ENCODE peak calls at places on chromosomes 4 and X, in seven cellular contexts. I is iris pigment epithelial cell; B is NCI-H1092; L is stimulated activated naive CD8-positive, alpha-beta T cell treated with anti-CD3 and anti-CD28 coated beads, Interleukin-15, Interleukin-2, amounts not matched to agents 100 U/mL and 50 U/mL, for 24 hours; G is stimulated activated CD4-positive, alpha-beta T cell treated with anti-CD3 and anti-CD28 coated beads, Interleukin-4, amount 100 ng/mL, for 4 hours; Q is ELF-1; X is NAMALWA. T is an unnamed sample.

GRCh38 chr4:1027916-1028240 is 16.5 kb downstream of the FGFRL1 start:
- DNase-seq in B (no peak), L (no peak), I (no peak), Q (no peak), X (no peak), G (no peak), T (no peak)

GRCh38 chr4:81460115-81460836 is 11.4 kb downstream of the RASGEF1B start:
- DNase-seq in X (no peak), Q (peak; percentile 15), L (no peak), B (no peak), I (no peak), G (no peak), T (no peak)

GRCh38 chr4:158208931-158209640 is 1.2 kb upstream of the TMEM144 start:
- DNase-seq in B (no peak), L (no peak), I (peak; percentile 5), G (no peak), Q (peak; percentile 2), X (peak; percentile 34), T (no peak)

GRCh38 chr4:53012738-53013137 is 150.6 kb downstream of the RASL11B start:
- DNase-seq in L (no peak), B (no peak), Q (no peak), G (no peak), I (no peak), X (no peak), T (no peak)

GRCh38 chr4:101724093-101724492 is 66.4 kb upstream of the BANK1 start:
- DNase-seq in G (no peak), I (no peak), Q (no peak), X (no peak), B (no peak), L (no peak), T (no peak)

GRCh38 chr4:972651-973424 is 531 bp downstream of the DGKQ start:
- DNase-seq in X (peak; percentile 47), I (peak; percentile 15), Q (no peak), B (no peak), L (peak; percentile 58), G (peak; percentile 61), T (no peak)

GRCh38 chr4:175539498-175539897 is 272.6 kb downstream of the GPM6A start:
- DNase-seq in X (no peak), B (no peak), L (no peak), Q (no peak), I (no peak), G (no peak), T (no peak)

GRCh38 chr4:37892641-37893040 is 1.8 kb downstream of the TBC1D1 start:
- DNase-seq in L (peak; percentile 67), Q (no peak), I (no peak), G (peak; percentile 24), X (peak; percentile 54), B (no peak), T (peak; percentile 4)

GRCh38 chr4:137576437-137576836 is 44.1 kb upstream of the PCDH18 start:
- DNase-seq in X (no peak), L (no peak), G (no peak), I (peak; percentile 8), Q (no peak), B (no peak), T (no peak)

GRCh38 chr4:181946902-181947301 is 296.3 kb upstream of the TENM3 start:
- DNase-seq in X (no peak), G (no peak), L (no peak), B (no peak), Q (no peak), I (no peak), T (no peak)

GRCh38 chrX:154980330-154981115 is 42.0 kb downstream of the F8 start:
- DNase-seq in G (peak; percentile 64), L (peak; percentile 76), X (peak; percentile 84), Q (peak; percentile 88), B (peak; percentile 64), I (peak; percentile 46), T (peak; percentile 79)

GRCh38 chr4:114780205-114780604 is 181.6 kb downstream of the UGT8 start:
- DNase-seq in I (peak; percentile 15), G (no peak), X (peak; percentile 32), B (peak; percentile 25), Q (peak; percentile 19), L (no peak), T (peak; percentile 2)

GRCh38 chr4:105708376-105709080 is at the start of the genes GSTCD and INTS12:
- DNase-seq in I (peak; percentile 94), B (peak; percentile 91), G (peak; percentile 85), Q (peak; percentile 96), L (peak; percentile 90), X (peak; percentile 93), T (peak; percentile 88)

GRCh38 chr4:156889616-156890594 is 81.7 kb downstream of the PDGFC start:
- DNase-seq in B (no peak), X (no peak), Q (no peak), L (no peak), I (peak; percentile 94), G (no peak), T (peak; percentile 39)

GRCh38 chr4:13328591-13328990 is 155.5 kb downstream of the RAB28 start:
- DNase-seq in I (peak; percentile 27), G (no peak), L (no peak), B (no peak), X (no peak), Q (no peak), T (no peak)

GRCh38 chr4:41125558-41126311 is 88.6 kb downstream of the APBB2 start:
- DNase-seq in B (no peak), Q (no peak), X (no peak), L (no peak), G (no peak), I (no peak), T (no peak)

GRCh38 chrX:25968920-25969319 is 169.2 kb upstream of the MAGEB18 start:
- DNase-seq in X (peak; percentile 38), I (peak; percentile 14), L (peak; percentile 8), B (peak; percentile 2), G (no peak), Q (peak; percentile 86), T (peak; percentile 47)

GRCh38 chr4:25531272-25531671 is 124.4 kb upstream of the SLC34A2 start:
- DNase-seq in L (no peak), Q (no peak), I (no peak), G (no peak), X (peak; percentile 24), B (no peak), T (no peak)

GRCh38 chr4:84530871-84531270 is 31.8 kb upstream of the NKX6-1 start:
- DNase-seq in G (no peak), I (peak; percentile 63), X (no peak), Q (no peak), L (no peak), B (no peak), T (no peak)

GRCh38 chr4:78688385-78688784 is 87.8 kb upstream of the BMP2K start:
- DNase-seq in I (peak; percentile 32), Q (no peak), G (no peak), B (no peak), L (no peak), X (no peak), T (no peak)

GRCh38 chr4:173935622-173936405 is 347.7 kb downstream of the FBXO8 start:
- DNase-seq in B (no peak), L (no peak), I (peak; percentile 91), Q (no peak), G (no peak), X (no peak), T (no peak)

GRCh38 chr4:93781198-93781597 is 47.4 kb upstream of the ATOH1 start:
- DNase-seq in B (no peak), G (no peak), I (no peak), Q (no peak), L (no peak), X (no peak), T (no peak)

GRCh38 chr4:20408596-20408995 is 156.9 kb downstream of the SLIT2 start:
- DNase-seq in Q (no peak), G (no peak), L (no peak), I (peak; percentile 81), B (no peak), X (no peak), T (no peak)

GRCh38 chr4:118271788-118272187 is 81.0 kb downstream of the PRSS12 start:
- DNase-seq in B (no peak), L (no peak), X (no peak), G (no peak), I (no peak), Q (no peak), T (no peak)

GRCh38 chr4:156329779-156330178 is 376.1 kb upstream of the CTSO start:
- DNase-seq in X (no peak), B (no peak), L (no peak), G (no peak), Q (no peak), I (peak; percentile 31), T (no peak)

GRCh38 chr4:107993969-107994368 is 4.3 kb downstream of the HADH start:
- DNase-seq in L (no peak), Q (no peak), B (no peak), I (no peak), X (peak; percentile 75), G (no peak), T (peak; percentile 33)

GRCh38 chr4:86387013-86387412 is 27.2 kb upstream of the MAPK10 start:
- DNase-seq in X (no peak), B (no peak), I (no peak), G (no peak), L (no peak), Q (no peak), T (no peak)

GRCh38 chr4:76688737-76689078 is 209.2 kb downstream of the SOWAHB start:
- DNase-seq in G (no peak), B (no peak), X (peak; percentile 13), Q (no peak), I (no peak), L (no peak), T (no peak)

GRCh38 chrX:37409278-37409677 is 60.1 kb downstream of the PRRG1 start:
- DNase-seq in B (no peak), Q (no peak), X (no peak), G (no peak), I (peak; percentile 8), L (no peak), T (no peak)

GRCh38 chr4:24774452-24774851 is 20.9 kb upstream of the SOD3 start:
- DNase-seq in L (no peak), X (no peak), I (peak; percentile 39), B (no peak), G (no peak), Q (no peak), T (no peak)

GRCh38 chr4:185847352-185848078 is 35.5 kb upstream of the SORBS2 start:
- DNase-seq in G (no peak), X (no peak), I (peak; percentile 78), Q (peak; percentile 81), B (no peak), L (no peak), T (no peak)

GRCh38 chr4:138866314-138866713 is 149.3 kb upstream of the NOCT start:
- DNase-seq in L (no peak), G (no peak), I (no peak), X (no peak), B (no peak), Q (no peak), T (no peak)

GRCh38 chr4:168050002-168050401 is 42.3 kb upstream of the ANXA10 start:
- DNase-seq in L (no peak), B (no peak), G (no peak), X (no peak), I (no peak), Q (no peak), T (no peak)

GRCh38 chrX:68650491-68650890 is 3.0 kb downstream of the STARD8 start:
- DNase-seq in L (no peak), Q (no peak), B (no peak), X (no peak), G (no peak), I (peak; percentile 41), T (no peak)

GRCh38 chr4:108320066-108320465 is 151.3 kb upstream of the LEF1 start:
- DNase-seq in X (no peak), I (no peak), B (no peak), L (no peak), Q (no peak), G (no peak), T (no peak)

GRCh38 chr4:121238461-121238860 is 74.3 kb upstream of the TNIP3 start:
- DNase-seq in B (no peak), Q (no peak), I (no peak), G (no peak), X (no peak), L (no peak), T (no peak)